ENCODE peak calls at places on chromosome 21, in ten cellular contexts. B is colonic mucosa, M is hepatocyte, Y is pancreas, W is AG04450, C is nephron progenitor cell, I is GM12865, Q is H9, N is endodermal cell, J is Calu3. E is an unnamed sample.
A peak's percentile ranks its signal among the peaks of the same experiment; 100 is the strongest.

GRCh38 chr21:14480601-14481000 is 65.5 kb downstream of the SAMSN1 start:
- DNase-seq in B (peak; percentile 49), M (no peak), Y (no peak), W (no peak), C (no peak), I (no peak), Q (no peak), N (no peak), J (no peak), E (no peak)

GRCh38 chr21:34520769-34521508 is 8.9 kb upstream of the KCNE1 start:
- DNase-seq in B (no peak), M (no peak), Y (no peak), W (no peak), C (no peak), I (no peak), Q (no peak), N (no peak), J (no peak), E (no peak)

GRCh38 chr21:33348728-33349127 is 24.0 kb downstream of the IFNAR1 start:
- DNase-seq in B (no peak), M (no peak), Y (no peak), W (no peak), C (no peak), I (no peak), Q (no peak), N (no peak), J (no peak), E (no peak)

GRCh38 chr21:32406405-32406804 is 6.1 kb upstream of the EVA1C start:
- DNase-seq in B (peak; percentile 69), M (no peak), Y (no peak), W (no peak), C (no peak), I (no peak), Q (no peak), N (no peak), J (no peak), E (no peak)

GRCh38 chr21:24290151-24290833 is 1317.0 kb downstream of the MRPL39 start:
- DNase-seq in B (no peak), M (no peak), Y (no peak), W (no peak), C (no peak), I (peak; percentile 3), Q (no peak), N (no peak), J (no peak), E (no peak)

GRCh38 chr21:24895885-24896734 is 711.2 kb downstream of the MRPL39 start:
- DNase-seq in B (no peak), M (peak; percentile 6), Y (no peak), W (no peak), C (no peak), I (peak; percentile 60), Q (no peak), N (peak; percentile 47), J (no peak), E (peak; percentile 15)

GRCh38 chr21:46392921-46393320 is 65.8 kb upstream of the DIP2A start:
- DNase-seq in B (no peak), M (no peak), Y (no peak), W (no peak), C (no peak), I (no peak), Q (no peak), N (no peak), J (no peak), E (no peak)

GRCh38 chr21:45006536-45007079 is 66.8 kb downstream of the SLX9 start:
- DNase-seq in B (no peak), M (no peak), Y (no peak), W (no peak), C (no peak), I (no peak), Q (no peak), N (no peak), J (no peak), E (no peak)

GRCh38 chr21:20996421-20997307 is 1.5 kb upstream of the NCAM2 start:
- DNase-seq in B (no peak), M (peak; percentile 5), Y (no peak), W (no peak), C (peak; percentile 6), I (no peak), Q (peak; percentile 31), N (peak; percentile 61), J (no peak), E (no peak)

GRCh38 chr21:46226920-46227599 is 1.5 kb downstream of the LSS start:
- DNase-seq in B (no peak), M (peak; percentile 36), Y (no peak), W (no peak), C (no peak), I (peak; percentile 63), Q (no peak), N (peak; percentile 67), J (no peak), E (no peak)

GRCh38 chr21:46008893-46009635 is 27.5 kb downstream of the COL6A1 start:
- DNase-seq in B (peak; percentile 12), M (no peak), Y (no peak), W (no peak), C (no peak), I (no peak), Q (no peak), N (peak; percentile 37), J (no peak), E (no peak)

GRCh38 chr21:19468981-19469715 is 1065.6 kb upstream of the TMPRSS15 start:
- DNase-seq in B (no peak), M (peak; percentile 9), Y (no peak), W (no peak), C (no peak), I (no peak), Q (no peak), N (no peak), J (no peak), E (no peak)

GRCh38 chr21:16280731-16281130 is 550.9 kb downstream of the USP25 start:
- DNase-seq in B (no peak), M (no peak), Y (no peak), W (no peak), C (no peak), I (no peak), Q (no peak), N (no peak), J (no peak), E (no peak)

GRCh38 chr21:33549848-33550771 is 7.3 kb downstream of the SON start:
- DNase-seq in B (no peak), M (no peak), Y (no peak), W (no peak), C (no peak), I (no peak), Q (no peak), N (no peak), J (no peak), E (no peak)

GRCh38 chr21:41739011-41739410 is 27.8 kb downstream of the RIPK4 start:
- DNase-seq in B (no peak), M (no peak), Y (no peak), W (no peak), C (no peak), I (no peak), Q (no peak), N (no peak), J (no peak), E (no peak)
- TF ChIP-seq CTCF in B (no peak), M (no peak), Y (no peak), W (no peak), C (no peak), I (no peak), Q (no peak), N (no peak), J (no peak), E (no peak)

DNA sequence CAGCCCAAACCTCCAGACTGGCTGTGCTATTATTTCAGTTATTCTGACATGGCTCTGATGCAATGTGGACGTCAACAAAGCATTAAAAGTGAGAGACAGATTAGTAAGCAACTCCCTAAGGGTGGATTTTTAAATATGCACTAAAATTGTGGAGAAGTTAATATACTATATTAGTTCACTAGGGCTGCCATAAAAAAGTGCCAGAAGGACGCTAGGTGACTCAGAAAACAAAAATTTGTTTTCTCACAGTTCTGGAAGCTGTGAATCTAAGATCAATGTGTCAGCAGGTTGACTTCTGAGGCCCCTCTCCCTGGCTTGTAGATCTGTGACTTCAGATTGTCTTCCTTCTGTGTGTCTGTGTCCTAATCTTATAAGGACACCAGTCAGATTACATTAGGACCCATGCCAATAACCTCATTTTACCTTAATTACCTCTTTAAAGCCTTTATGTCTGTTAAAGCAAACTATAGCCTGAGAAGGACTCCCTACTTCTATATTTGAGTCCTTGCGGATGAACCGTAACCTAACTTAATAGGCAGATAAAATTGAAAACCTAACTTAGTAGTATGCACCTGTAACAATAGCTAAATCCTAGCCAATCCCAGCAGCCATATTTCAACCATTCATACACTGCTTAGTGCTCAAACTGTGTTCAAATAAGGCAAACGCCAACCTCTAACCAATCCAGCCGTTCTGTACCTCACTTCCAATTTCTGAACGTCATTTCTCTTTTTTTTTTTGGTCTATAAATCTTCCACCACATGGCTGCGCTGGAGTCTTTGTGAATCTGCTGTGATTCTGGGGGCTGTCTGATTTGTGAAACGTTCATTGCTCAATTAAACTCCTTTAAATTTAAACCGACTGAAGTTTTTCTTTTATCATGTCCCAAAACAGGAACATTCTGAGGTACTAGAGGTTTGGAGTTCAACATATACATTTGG is 65.9 kb upstream of the BACH1 start:
- DNase-seq in B (no peak), M (peak; percentile 32), Y (no peak), W (no peak), C (no peak), I (peak; percentile 70), Q (no peak), N (no peak), J (no peak), E (no peak)
- TF ChIP-seq CTCF in B (no peak), M (no peak), Y (no peak), W (no peak), C (no peak), I (peak; percentile 11), Q (no peak), N (no peak), J (no peak), E (no peak)

DNA sequence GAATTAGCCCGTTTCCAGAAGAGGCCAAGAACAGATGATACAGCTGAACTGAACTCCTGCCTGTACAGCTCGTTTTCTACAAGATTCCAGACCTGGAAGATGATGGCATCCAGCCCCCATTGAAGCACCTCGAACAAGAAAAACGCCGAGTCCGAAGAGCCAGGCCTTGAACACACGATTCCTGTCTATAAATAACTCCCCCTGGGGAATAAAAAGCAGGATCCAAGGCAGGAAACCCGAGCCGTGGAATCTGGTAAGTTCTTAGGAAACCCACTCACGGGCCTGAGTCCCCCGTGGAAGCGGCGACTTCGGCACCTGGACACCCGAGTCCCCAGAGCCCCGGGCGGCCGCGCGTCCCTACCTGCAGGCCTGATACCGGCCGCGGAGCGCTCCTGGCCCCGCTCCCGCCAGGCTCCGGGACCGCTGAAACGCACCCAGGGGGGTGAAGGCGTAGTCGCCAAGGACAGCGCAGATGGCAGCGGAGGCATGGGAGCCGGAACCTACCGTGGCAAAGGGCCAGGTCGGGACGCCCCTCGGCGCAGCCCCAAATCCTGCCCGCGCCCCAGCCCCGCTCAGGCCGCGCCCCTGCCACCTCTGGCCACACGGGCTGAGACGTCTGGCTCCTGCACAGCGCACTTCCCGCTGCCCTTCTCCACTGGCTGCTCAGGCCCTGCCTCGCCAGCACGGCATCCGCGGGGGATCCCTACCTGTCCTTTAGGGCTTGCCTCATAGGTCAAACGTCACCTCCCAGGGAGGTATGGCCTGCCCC is 14.0 kb upstream of the HLCS start:
- DNase-seq in B (peak; percentile 36), M (peak; percentile 45), Y (peak; percentile 56), W (no peak), C (peak; percentile 43), I (no peak), Q (peak; percentile 53), N (peak; percentile 83), J (peak; percentile 31), E (peak; percentile 38)
- TF ChIP-seq CTCF in B (no peak), M (peak; percentile 8), Y (no peak), W (no peak), C (no peak), I (no peak), Q (peak; percentile 11), N (peak; percentile 35), J (no peak), E (no peak)

GRCh38 chr21:43619856-43620255 is 39.4 kb downstream of the HSF2BP start:
- DNase-seq in B (no peak), M (no peak), Y (no peak), W (no peak), C (no peak), I (no peak), Q (no peak), N (no peak), J (no peak), E (no peak)
- TF ChIP-seq CTCF in B (peak; percentile 27), M (peak; percentile 38), Y (no peak), W (peak; percentile 20), C (no peak), I (no peak), Q (peak; percentile 56), N (peak; percentile 59), J (no peak), E (no peak)